ENCODE peak calls at places on chromosomes 5 and 9, in eight cellular contexts. One of them, this sample, is unnamed.

GRCh38 chr5:172282277-172283019 is 1.1 kb downstream of the UBTD2 start:
- DNase-seq in GM12865: no peak
- DNase-seq in suprapubic skin: no peak
- DNase-seq in upper lobe of right lung: no peak
- DNase-seq in dorsolateral prefrontal cortex: no peak
- DNase-seq in sigmoid colon: no peak
- DNase-seq in endothelial cell: no peak
- DNase-seq in CD14-positive monocyte: no peak
- DNase-seq in this sample: no peak

GRCh38 chr9:137148242-137148641 is 9.3 kb downstream of the GRIN1 start:
- DNase-seq in CD14-positive monocyte: no peak
- DNase-seq in suprapubic skin: no peak
- DNase-seq in dorsolateral prefrontal cortex: no peak
- DNase-seq in GM12865: no peak
- DNase-seq in endothelial cell: no peak
- DNase-seq in sigmoid colon: no peak
- DNase-seq in upper lobe of right lung: no peak
- DNase-seq in this sample: peak; percentile 65

GRCh38 chr9:35311891-35312639 is 150.3 kb downstream of the UNC13B start:
- DNase-seq in dorsolateral prefrontal cortex: no peak
- DNase-seq in sigmoid colon: no peak
- DNase-seq in endothelial cell: no peak
- DNase-seq in CD14-positive monocyte: no peak
- DNase-seq in upper lobe of right lung: no peak
- DNase-seq in suprapubic skin: no peak
- DNase-seq in GM12865: no peak
- DNase-seq in this sample: no peak

GRCh38 chr9:14321517-14322125 is 7.7 kb upstream of the NFIB start:
- DNase-seq in endothelial cell: no peak
- DNase-seq in upper lobe of right lung: no peak
- DNase-seq in CD14-positive monocyte: no peak
- DNase-seq in sigmoid colon: no peak
- DNase-seq in dorsolateral prefrontal cortex: no peak
- DNase-seq in suprapubic skin: no peak
- DNase-seq in GM12865: no peak
- DNase-seq in this sample: no peak

GRCh38 chr9:69299316-69299715 is 25.7 kb upstream of the ENTREP1 start:
- DNase-seq in upper lobe of right lung: no peak
- DNase-seq in GM12865: no peak
- DNase-seq in suprapubic skin: no peak
- DNase-seq in endothelial cell: no peak
- DNase-seq in dorsolateral prefrontal cortex: no peak
- DNase-seq in CD14-positive monocyte: no peak
- DNase-seq in sigmoid colon: no peak
- DNase-seq in this sample: no peak

GRCh38 chr5:111493031-111493430 is 19.3 kb downstream of the STARD4 start:
- DNase-seq in GM12865: no peak
- DNase-seq in upper lobe of right lung: no peak
- DNase-seq in endothelial cell: no peak
- DNase-seq in sigmoid colon: no peak
- DNase-seq in suprapubic skin: no peak
- DNase-seq in CD14-positive monocyte: no peak
- DNase-seq in dorsolateral prefrontal cortex: no peak
- DNase-seq in this sample: no peak

GRCh38 chr9:88747768-88748167 is 212.8 kb downstream of the NXNL2 start:
- DNase-seq in CD14-positive monocyte: no peak
- DNase-seq in suprapubic skin: no peak
- DNase-seq in GM12865: no peak
- DNase-seq in endothelial cell: no peak
- DNase-seq in dorsolateral prefrontal cortex: no peak
- DNase-seq in sigmoid colon: peak; percentile 83
- DNase-seq in upper lobe of right lung: no peak
- DNase-seq in this sample: no peak

GRCh38 chr5:91434348-91434747 is 51.2 kb upstream of the ARRDC3 start:
- DNase-seq in suprapubic skin: no peak
- DNase-seq in GM12865: peak; percentile 21
- DNase-seq in upper lobe of right lung: no peak
- DNase-seq in sigmoid colon: no peak
- DNase-seq in CD14-positive monocyte: no peak
- DNase-seq in endothelial cell: no peak
- DNase-seq in dorsolateral prefrontal cortex: no peak
- DNase-seq in this sample: no peak

GRCh38 chr5:179585903-179586511 is 35.7 kb downstream of the RUFY1 start:
- DNase-seq in endothelial cell: no peak
- DNase-seq in upper lobe of right lung: no peak
- DNase-seq in dorsolateral prefrontal cortex: no peak
- DNase-seq in GM12865: no peak
- DNase-seq in suprapubic skin: peak; percentile 36
- DNase-seq in sigmoid colon: no peak
- DNase-seq in CD14-positive monocyte: no peak
- DNase-seq in this sample: no peak

GRCh38 chr9:127707766-127708165 is 978 bp downstream of the CFAP157 start:
- DNase-seq in upper lobe of right lung: no peak
- DNase-seq in CD14-positive monocyte: no peak
- DNase-seq in dorsolateral prefrontal cortex: no peak
- DNase-seq in GM12865: peak; percentile 40
- DNase-seq in endothelial cell: no peak
- DNase-seq in sigmoid colon: no peak
- DNase-seq in suprapubic skin: no peak
- DNase-seq in this sample: no peak

DNA sequence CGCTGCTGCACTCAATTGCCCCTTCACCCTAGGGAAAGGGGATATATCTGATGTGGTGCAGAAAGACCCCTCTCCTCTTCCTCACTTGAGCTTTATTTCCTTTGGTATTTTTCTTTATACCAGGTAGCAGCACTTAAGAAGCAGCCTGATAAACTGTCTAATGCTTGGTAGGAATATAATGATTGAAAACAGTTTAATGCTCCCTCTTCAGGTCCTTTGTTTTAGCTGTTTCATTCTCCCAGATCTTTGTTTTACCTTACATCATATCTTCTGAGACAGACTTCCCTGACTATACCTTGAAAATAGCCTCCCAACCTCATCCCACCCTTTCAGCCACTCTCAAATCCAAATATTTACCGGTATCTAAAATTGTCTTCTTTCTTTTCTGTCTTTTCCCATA is 87.9 kb downstream of the NUDT12 start:
- DNase-seq in suprapubic skin: no peak
- DNase-seq in GM12865: no peak
- DNase-seq in dorsolateral prefrontal cortex: no peak
- DNase-seq in upper lobe of right lung: no peak
- DNase-seq in CD14-positive monocyte: no peak
- DNase-seq in endothelial cell: no peak
- DNase-seq in sigmoid colon: no peak
- DNase-seq in this sample: no peak
- TF ChIP-seq CTCF in suprapubic skin: no peak
- TF ChIP-seq CTCF in GM12865: no peak
- TF ChIP-seq CTCF in dorsolateral prefrontal cortex: no peak
- TF ChIP-seq CTCF in upper lobe of right lung: no peak
- TF ChIP-seq CTCF in CD14-positive monocyte: no peak
- TF ChIP-seq CTCF in endothelial cell: no peak
- TF ChIP-seq CTCF in sigmoid colon: no peak
- TF ChIP-seq CTCF in this sample: peak; percentile 43

GRCh38 chr5:125412561-125413535 is 666.4 kb upstream of the ZNF608 start:
- DNase-seq in endothelial cell: peak; percentile 72
- DNase-seq in suprapubic skin: peak; percentile 78
- DNase-seq in upper lobe of right lung: peak; percentile 84
- DNase-seq in CD14-positive monocyte: no peak
- DNase-seq in dorsolateral prefrontal cortex: peak; percentile 95
- DNase-seq in sigmoid colon: peak; percentile 82
- DNase-seq in GM12865: peak; percentile 35
- DNase-seq in this sample: peak; percentile 89
- TF ChIP-seq CTCF in endothelial cell: no peak
- TF ChIP-seq CTCF in suprapubic skin: no peak
- TF ChIP-seq CTCF in upper lobe of right lung: peak; percentile 30
- TF ChIP-seq CTCF in CD14-positive monocyte: no peak
- TF ChIP-seq CTCF in dorsolateral prefrontal cortex: peak; percentile 69
- TF ChIP-seq CTCF in sigmoid colon: no peak
- TF ChIP-seq CTCF in GM12865: no peak
- TF ChIP-seq CTCF in this sample: peak; percentile 76

DNA sequence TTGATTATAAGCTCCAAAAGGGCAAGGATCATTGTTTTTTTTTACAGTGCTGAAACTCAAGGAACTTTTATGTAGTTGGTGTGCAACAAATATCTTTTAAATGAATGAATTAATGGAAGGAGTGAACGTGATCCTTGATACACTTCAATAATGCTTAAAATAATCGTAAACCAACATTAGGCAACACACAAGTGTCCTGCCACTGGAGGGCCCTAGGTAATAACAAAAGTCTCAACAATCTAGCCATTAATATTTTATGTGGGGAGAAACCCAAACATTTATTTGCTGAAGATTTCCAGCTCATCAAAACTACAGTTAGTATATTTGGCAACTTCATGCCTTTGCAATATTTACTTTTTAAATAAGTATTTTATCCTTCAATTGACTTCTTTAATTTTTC is 309.0 kb upstream of the FBXL7 start:
- DNase-seq in suprapubic skin: no peak
- DNase-seq in dorsolateral prefrontal cortex: no peak
- DNase-seq in CD14-positive monocyte: no peak
- DNase-seq in endothelial cell: no peak
- DNase-seq in sigmoid colon: no peak
- DNase-seq in upper lobe of right lung: no peak
- DNase-seq in GM12865: no peak
- DNase-seq in this sample: no peak
- TF ChIP-seq CTCF in suprapubic skin: no peak
- TF ChIP-seq CTCF in dorsolateral prefrontal cortex: no peak
- TF ChIP-seq CTCF in CD14-positive monocyte: no peak
- TF ChIP-seq CTCF in endothelial cell: no peak
- TF ChIP-seq CTCF in sigmoid colon: no peak
- TF ChIP-seq CTCF in upper lobe of right lung: no peak
- TF ChIP-seq CTCF in GM12865: no peak
- TF ChIP-seq CTCF in this sample: peak; percentile 68

GRCh38 chr5:136446565-136446964 is 81.2 kb upstream of the TRPC7 start:
- DNase-seq in GM12865: no peak
- DNase-seq in suprapubic skin: no peak
- DNase-seq in CD14-positive monocyte: no peak
- DNase-seq in dorsolateral prefrontal cortex: no peak
- DNase-seq in upper lobe of right lung: no peak
- DNase-seq in endothelial cell: no peak
- DNase-seq in sigmoid colon: no peak
- DNase-seq in this sample: no peak
- TF ChIP-seq CTCF in GM12865: no peak
- TF ChIP-seq CTCF in suprapubic skin: no peak
- TF ChIP-seq CTCF in CD14-positive monocyte: no peak
- TF ChIP-seq CTCF in dorsolateral prefrontal cortex: no peak
- TF ChIP-seq CTCF in upper lobe of right lung: no peak
- TF ChIP-seq CTCF in endothelial cell: no peak
- TF ChIP-seq CTCF in sigmoid colon: no peak
- TF ChIP-seq CTCF in this sample: no peak

GRCh38 chr5:181242031-181242451 is 1.7 kb downstream of the RACK1 start:
- DNase-seq in GM12865: no peak
- DNase-seq in suprapubic skin: no peak
- DNase-seq in dorsolateral prefrontal cortex: no peak
- DNase-seq in sigmoid colon: peak; percentile 60
- DNase-seq in CD14-positive monocyte: no peak
- DNase-seq in upper lobe of right lung: no peak
- DNase-seq in endothelial cell: no peak
- DNase-seq in this sample: no peak

GRCh38 chr5:181239062-181239663 is 4.5 kb downstream of the RACK1 start:
- DNase-seq in upper lobe of right lung: no peak
- DNase-seq in GM12865: no peak
- DNase-seq in sigmoid colon: peak; percentile 57
- DNase-seq in endothelial cell: no peak
- DNase-seq in dorsolateral prefrontal cortex: no peak
- DNase-seq in CD14-positive monocyte: no peak
- DNase-seq in suprapubic skin: no peak
- DNase-seq in this sample: no peak

GRCh38 chr5:181243521-181244307 is at the start of gene RACK1:
- DNase-seq in GM12865: peak; percentile 94
- DNase-seq in suprapubic skin: peak; percentile 95
- DNase-seq in CD14-positive monocyte: peak; percentile 81
- DNase-seq in sigmoid colon: peak; percentile 93
- DNase-seq in upper lobe of right lung: peak; percentile 93
- DNase-seq in endothelial cell: peak; percentile 86
- DNase-seq in dorsolateral prefrontal cortex: peak; percentile 92
- DNase-seq in this sample: no peak

GRCh38 chr5:181243020-181243520 is 636 bp downstream of the RACK1 start:
- DNase-seq in endothelial cell: peak; percentile 20
- DNase-seq in sigmoid colon: peak; percentile 73
- DNase-seq in suprapubic skin: no peak
- DNase-seq in GM12865: no peak
- DNase-seq in upper lobe of right lung: no peak
- DNase-seq in CD14-positive monocyte: no peak
- DNase-seq in dorsolateral prefrontal cortex: peak; percentile 15
- DNase-seq in this sample: no peak

GRCh38 chr5:181241393-181241975 is 2.2 kb downstream of the RACK1 start:
- DNase-seq in endothelial cell: no peak
- DNase-seq in upper lobe of right lung: no peak
- DNase-seq in suprapubic skin: no peak
- DNase-seq in CD14-positive monocyte: peak; percentile 73
- DNase-seq in GM12865: peak; percentile 73
- DNase-seq in sigmoid colon: peak; percentile 50
- DNase-seq in dorsolateral prefrontal cortex: no peak
- DNase-seq in this sample: no peak
- TF ChIP-seq CTCF in endothelial cell: no peak
- TF ChIP-seq CTCF in upper lobe of right lung: no peak
- TF ChIP-seq CTCF in suprapubic skin: no peak
- TF ChIP-seq CTCF in CD14-positive monocyte: peak; percentile 5
- TF ChIP-seq CTCF in GM12865: no peak
- TF ChIP-seq CTCF in sigmoid colon: no peak
- TF ChIP-seq CTCF in dorsolateral prefrontal cortex: no peak
- TF ChIP-seq CTCF in this sample: peak; percentile 23

GRCh38 chr5:77546-77945 is 14.4 kb upstream of the PLEKHG4B start:
- DNase-seq in GM12865: no peak
- DNase-seq in dorsolateral prefrontal cortex: no peak
- DNase-seq in CD14-positive monocyte: no peak
- DNase-seq in endothelial cell: no peak
- DNase-seq in sigmoid colon: no peak
- DNase-seq in upper lobe of right lung: no peak
- DNase-seq in suprapubic skin: no peak
- DNase-seq in this sample: no peak

GRCh38 chr5:78805-79149 is 13.2 kb upstream of the PLEKHG4B start:
- DNase-seq in GM12865: no peak
- DNase-seq in endothelial cell: no peak
- DNase-seq in dorsolateral prefrontal cortex: no peak
- DNase-seq in CD14-positive monocyte: no peak
- DNase-seq in upper lobe of right lung: no peak
- DNase-seq in suprapubic skin: no peak
- DNase-seq in sigmoid colon: no peak
- DNase-seq in this sample: no peak

GRCh38 chr5:77957-78804 is 13.8 kb upstream of the PLEKHG4B start:
- DNase-seq in sigmoid colon: no peak
- DNase-seq in suprapubic skin: no peak
- DNase-seq in endothelial cell: peak; percentile 45
- DNase-seq in upper lobe of right lung: no peak
- DNase-seq in CD14-positive monocyte: no peak
- DNase-seq in dorsolateral prefrontal cortex: no peak
- DNase-seq in GM12865: peak; percentile 40
- DNase-seq in this sample: no peak

GRCh38 chr5:79821-80220 is 12.1 kb upstream of the PLEKHG4B start:
- DNase-seq in sigmoid colon: no peak
- DNase-seq in suprapubic skin: no peak
- DNase-seq in upper lobe of right lung: no peak
- DNase-seq in dorsolateral prefrontal cortex: no peak
- DNase-seq in endothelial cell: no peak
- DNase-seq in GM12865: no peak
- DNase-seq in CD14-positive monocyte: no peak
- DNase-seq in this sample: no peak

GRCh38 chr5:79263-79662 is 12.7 kb upstream of the PLEKHG4B start:
- DNase-seq in dorsolateral prefrontal cortex: no peak
- DNase-seq in sigmoid colon: no peak
- DNase-seq in endothelial cell: no peak
- DNase-seq in CD14-positive monocyte: no peak
- DNase-seq in GM12865: no peak
- DNase-seq in upper lobe of right lung: no peak
- DNase-seq in suprapubic skin: no peak
- DNase-seq in this sample: no peak
- TF ChIP-seq CTCF in dorsolateral prefrontal cortex: no peak
- TF ChIP-seq CTCF in sigmoid colon: no peak
- TF ChIP-seq CTCF in endothelial cell: no peak
- TF ChIP-seq CTCF in CD14-positive monocyte: no peak
- TF ChIP-seq CTCF in GM12865: no peak
- TF ChIP-seq CTCF in upper lobe of right lung: no peak
- TF ChIP-seq CTCF in suprapubic skin: no peak
- TF ChIP-seq CTCF in this sample: no peak